ENCODE peak calls at places on chromosome X, in eight cellular contexts. One of them, this sample, is unnamed.

GRCh38 chrX:154008521-154008920 is 11.2 kb downstream of the IRAK1 start:
- DNase-seq in tibial nerve: no peak
- DNase-seq in K562: no peak
- DNase-seq in A549: no peak
- DNase-seq in gastrocnemius medialis: no peak
- DNase-seq in prostate gland: no peak
- DNase-seq in body of pancreas: no peak
- DNase-seq in testis: no peak
- DNase-seq in this sample: no peak

GRCh38 chrX:17923546-17923945 is 62.4 kb upstream of the RAI2 start:
- DNase-seq in testis: no peak
- DNase-seq in gastrocnemius medialis: no peak
- DNase-seq in A549: no peak
- DNase-seq in K562: peak
- DNase-seq in body of pancreas: no peak
- DNase-seq in prostate gland: no peak
- DNase-seq in tibial nerve: no peak
- DNase-seq in this sample: no peak

GRCh38 chrX:51148848-51149247 is 183.8 kb upstream of the NUDT10 start:
- DNase-seq in body of pancreas: no peak
- DNase-seq in A549: no peak
- DNase-seq in tibial nerve: no peak
- DNase-seq in K562: no peak
- DNase-seq in prostate gland: peak
- DNase-seq in testis: peak
- DNase-seq in gastrocnemius medialis: no peak
- DNase-seq in this sample: no peak

GRCh38 chrX:22300130-22300529 is 27.4 kb downstream of the CBLL2 start:
- DNase-seq in A549: no peak
- DNase-seq in gastrocnemius medialis: peak
- DNase-seq in K562: no peak
- DNase-seq in body of pancreas: peak
- DNase-seq in testis: peak
- DNase-seq in prostate gland: peak
- DNase-seq in tibial nerve: no peak
- DNase-seq in this sample: peak

GRCh38 chrX:79259073-79259689 is 108.0 kb downstream of the ITM2A start:
- DNase-seq in testis: no peak
- DNase-seq in K562: no peak
- DNase-seq in body of pancreas: no peak
- DNase-seq in A549: no peak
- DNase-seq in tibial nerve: no peak
- DNase-seq in prostate gland: no peak
- DNase-seq in gastrocnemius medialis: no peak
- DNase-seq in this sample: no peak

GRCh38 chrX:105488731-105489130 is 268.2 kb upstream of the TEX13A start:
- DNase-seq in gastrocnemius medialis: no peak
- DNase-seq in prostate gland: no peak
- DNase-seq in testis: no peak
- DNase-seq in tibial nerve: no peak
- DNase-seq in K562: no peak
- DNase-seq in body of pancreas: no peak
- DNase-seq in A549: no peak
- DNase-seq in this sample: no peak

GRCh38 chrX:107076158-107076557 is 42.5 kb downstream of the RBM41 start:
- DNase-seq in A549: no peak
- DNase-seq in K562: no peak
- DNase-seq in gastrocnemius medialis: no peak
- DNase-seq in body of pancreas: no peak
- DNase-seq in tibial nerve: no peak
- DNase-seq in prostate gland: no peak
- DNase-seq in testis: no peak
- DNase-seq in this sample: no peak

GRCh38 chrX:119696251-119696890 is 3.4 kb upstream of the SEPTIN6 start:
- DNase-seq in A549: no peak
- DNase-seq in body of pancreas: no peak
- DNase-seq in tibial nerve: no peak
- DNase-seq in K562: no peak
- DNase-seq in gastrocnemius medialis: no peak
- DNase-seq in testis: no peak
- DNase-seq in prostate gland: no peak
- DNase-seq in this sample: no peak

GRCh38 chrX:119685225-119686066 is 7.5 kb downstream of the SEPTIN6 start:
- DNase-seq in A549: no peak
- DNase-seq in body of pancreas: no peak
- DNase-seq in tibial nerve: no peak
- DNase-seq in testis: no peak
- DNase-seq in gastrocnemius medialis: no peak
- DNase-seq in K562: peak
- DNase-seq in prostate gland: no peak
- DNase-seq in this sample: no peak

GRCh38 chrX:122941801-122942200 is 242.3 kb upstream of the GRIA3 start:
- DNase-seq in body of pancreas: no peak
- DNase-seq in A549: no peak
- DNase-seq in prostate gland: no peak
- DNase-seq in K562: no peak
- DNase-seq in gastrocnemius medialis: no peak
- DNase-seq in tibial nerve: no peak
- DNase-seq in testis: no peak
- DNase-seq in this sample: no peak

GRCh38 chrX:75673468-75673867 is 111.6 kb downstream of the MAGEE2 start:
- DNase-seq in body of pancreas: no peak
- DNase-seq in prostate gland: no peak
- DNase-seq in tibial nerve: no peak
- DNase-seq in K562: no peak
- DNase-seq in A549: no peak
- DNase-seq in gastrocnemius medialis: no peak
- DNase-seq in testis: no peak
- DNase-seq in this sample: no peak

GRCh38 chrX:110167952-110168451 is 149.9 kb downstream of the AMMECR1 start:
- DNase-seq in body of pancreas: peak
- DNase-seq in K562: peak
- DNase-seq in gastrocnemius medialis: no peak
- DNase-seq in prostate gland: no peak
- DNase-seq in testis: peak
- DNase-seq in A549: peak
- DNase-seq in tibial nerve: no peak
- DNase-seq in this sample: no peak

GRCh38 chrX:34332336-34332735 is 200.2 kb upstream of the FAM47A start:
- DNase-seq in body of pancreas: no peak
- DNase-seq in A549: no peak
- DNase-seq in testis: no peak
- DNase-seq in K562: no peak
- DNase-seq in tibial nerve: no peak
- DNase-seq in prostate gland: no peak
- DNase-seq in gastrocnemius medialis: no peak
- DNase-seq in this sample: no peak

GRCh38 chrX:78989349-78989748 is 44.2 kb downstream of the P2RY10 start:
- DNase-seq in body of pancreas: no peak
- DNase-seq in prostate gland: no peak
- DNase-seq in K562: no peak
- DNase-seq in testis: no peak
- DNase-seq in tibial nerve: no peak
- DNase-seq in A549: no peak
- DNase-seq in gastrocnemius medialis: no peak
- DNase-seq in this sample: no peak

GRCh38 chrX:21479695-21480280 is 105.6 kb downstream of the CNKSR2 start:
- DNase-seq in K562: no peak
- DNase-seq in body of pancreas: no peak
- DNase-seq in prostate gland: no peak
- DNase-seq in gastrocnemius medialis: no peak
- DNase-seq in A549: peak
- DNase-seq in testis: no peak
- DNase-seq in tibial nerve: no peak
- DNase-seq in this sample: no peak

GRCh38 chrX:50747471-50747900 is 66.5 kb downstream of the SHROOM4 start:
- DNase-seq in gastrocnemius medialis: no peak
- DNase-seq in K562: peak
- DNase-seq in prostate gland: no peak
- DNase-seq in tibial nerve: no peak
- DNase-seq in testis: no peak
- DNase-seq in body of pancreas: no peak
- DNase-seq in A549: peak
- DNase-seq in this sample: no peak

GRCh38 chrX:16320765-16321355 is 153.6 kb downstream of the MAGEB17 start:
- DNase-seq in testis: no peak
- DNase-seq in tibial nerve: no peak
- DNase-seq in A549: no peak
- DNase-seq in gastrocnemius medialis: no peak
- DNase-seq in K562: no peak
- DNase-seq in body of pancreas: no peak
- DNase-seq in prostate gland: no peak
- DNase-seq in this sample: no peak

GRCh38 chrX:17078031-17078730 is 131.7 kb downstream of the REPS2 start:
- DNase-seq in tibial nerve: no peak
- DNase-seq in prostate gland: peak
- DNase-seq in body of pancreas: no peak
- DNase-seq in gastrocnemius medialis: no peak
- DNase-seq in A549: no peak
- DNase-seq in K562: no peak
- DNase-seq in testis: no peak
- DNase-seq in this sample: no peak

GRCh38 chrX:153970398-153971123 is 1.1 kb downstream of the HCFC1 start:
- DNase-seq in body of pancreas: no peak
- DNase-seq in A549: no peak
- DNase-seq in gastrocnemius medialis: no peak
- DNase-seq in tibial nerve: no peak
- DNase-seq in testis: peak
- DNase-seq in K562: peak
- DNase-seq in prostate gland: no peak
- DNase-seq in this sample: peak

GRCh38 chrX:152306331-152306730 is 144.8 kb downstream of the GABRA3 start:
- DNase-seq in body of pancreas: no peak
- DNase-seq in prostate gland: no peak
- DNase-seq in gastrocnemius medialis: no peak
- DNase-seq in testis: no peak
- DNase-seq in tibial nerve: no peak
- DNase-seq in A549: no peak
- DNase-seq in K562: no peak
- DNase-seq in this sample: no peak

GRCh38 chrX:34058005-34058404 is 74.1 kb downstream of the FAM47A start:
- DNase-seq in body of pancreas: no peak
- DNase-seq in prostate gland: no peak
- DNase-seq in tibial nerve: no peak
- DNase-seq in testis: no peak
- DNase-seq in A549: no peak
- DNase-seq in K562: no peak
- DNase-seq in gastrocnemius medialis: no peak
- DNase-seq in this sample: no peak

GRCh38 chrX:128619490-128619889 is 567.3 kb upstream of the ACTRT1 start:
- DNase-seq in testis: no peak
- DNase-seq in body of pancreas: no peak
- DNase-seq in K562: no peak
- DNase-seq in gastrocnemius medialis: no peak
- DNase-seq in A549: no peak
- DNase-seq in prostate gland: no peak
- DNase-seq in tibial nerve: no peak
- DNase-seq in this sample: no peak

GRCh38 chrX:15471016-15471415 is 22.1 kb downstream of the PIR start:
- DNase-seq in tibial nerve: peak
- DNase-seq in prostate gland: peak
- DNase-seq in K562: peak
- DNase-seq in A549: peak
- DNase-seq in testis: peak
- DNase-seq in body of pancreas: peak
- DNase-seq in gastrocnemius medialis: peak
- DNase-seq in this sample: peak

GRCh38 chrX:47836164-47837072 is at the start of gene ZNF81:
- DNase-seq in K562: peak
- DNase-seq in testis: peak
- DNase-seq in gastrocnemius medialis: peak
- DNase-seq in body of pancreas: peak
- DNase-seq in prostate gland: peak
- DNase-seq in A549: peak
- DNase-seq in tibial nerve: peak
- DNase-seq in this sample: peak
- TF ChIP-seq POLR2A in K562: peak
- TF ChIP-seq POLR2A in testis: no peak
- TF ChIP-seq POLR2A in gastrocnemius medialis: peak
- TF ChIP-seq POLR2A in body of pancreas: peak
- TF ChIP-seq POLR2A in prostate gland: peak
- TF ChIP-seq POLR2A in A549: peak
- TF ChIP-seq POLR2A in tibial nerve: peak
- TF ChIP-seq POLR2A in this sample: peak

GRCh38 chrX:10156199-10157031 is at the start of gene CLCN4:
- DNase-seq in A549: peak
- DNase-seq in K562: no peak
- DNase-seq in prostate gland: peak
- DNase-seq in body of pancreas: peak
- DNase-seq in tibial nerve: no peak
- DNase-seq in testis: peak
- DNase-seq in gastrocnemius medialis: peak
- DNase-seq in this sample: no peak
- H3K4me3 ChIP-seq in A549: peak
- H3K4me3 ChIP-seq in K562: no peak
- H3K4me3 ChIP-seq in prostate gland: no peak
- H3K4me3 ChIP-seq in body of pancreas: no peak
- H3K4me3 ChIP-seq in tibial nerve: peak
- H3K4me3 ChIP-seq in testis: no peak
- H3K4me3 ChIP-seq in gastrocnemius medialis: peak
- H3K4me3 ChIP-seq in this sample: no peak

GRCh38 chrX:2330910-2331309 is 169.9 kb downstream of the DHRSX start:
- DNase-seq in gastrocnemius medialis: no peak
- DNase-seq in A549: no peak
- DNase-seq in prostate gland: no peak
- DNase-seq in tibial nerve: no peak
- DNase-seq in K562: no peak
- DNase-seq in testis: no peak
- DNase-seq in body of pancreas: no peak
- DNase-seq in this sample: no peak
- TF ChIP-seq POLR2A in gastrocnemius medialis: no peak
- TF ChIP-seq POLR2A in A549: no peak
- TF ChIP-seq POLR2A in prostate gland: no peak
- TF ChIP-seq POLR2A in tibial nerve: no peak
- TF ChIP-seq POLR2A in K562: no peak
- TF ChIP-seq POLR2A in testis: no peak
- TF ChIP-seq POLR2A in body of pancreas: no peak
- TF ChIP-seq POLR2A in this sample: no peak

GRCh38 chrX:102154218-102154860 is 1.4 kb downstream of the BEX5 start:
- DNase-seq in A549: no peak
- DNase-seq in K562: no peak
- DNase-seq in prostate gland: peak
- DNase-seq in tibial nerve: no peak
- DNase-seq in body of pancreas: no peak
- DNase-seq in gastrocnemius medialis: no peak
- DNase-seq in testis: peak
- DNase-seq in this sample: no peak

GRCh38 chrX:102154900-102155805 is 624 bp downstream of the BEX5 start:
- DNase-seq in A549: no peak
- DNase-seq in prostate gland: peak
- DNase-seq in gastrocnemius medialis: no peak
- DNase-seq in K562: no peak
- DNase-seq in tibial nerve: no peak
- DNase-seq in testis: peak
- DNase-seq in body of pancreas: peak
- DNase-seq in this sample: peak

DNA sequence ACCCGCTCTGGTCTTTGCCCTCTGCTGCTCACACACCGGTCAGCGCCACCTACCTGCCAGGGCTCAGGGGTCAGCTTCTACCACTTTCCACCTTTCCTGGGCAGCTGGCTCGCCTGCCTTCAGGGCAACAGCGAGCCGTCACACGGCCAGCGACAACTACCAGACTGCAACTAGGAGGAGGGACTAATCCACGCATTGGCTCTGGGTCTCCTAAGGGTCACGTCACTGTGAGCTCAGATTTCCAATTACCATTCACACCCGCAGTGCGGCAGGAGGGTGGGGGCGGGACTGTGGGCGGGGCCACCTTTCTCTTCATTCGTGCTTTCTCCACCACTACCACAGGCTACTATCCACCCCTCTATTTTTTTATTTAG is at the start of gene BEX5:
- DNase-seq in gastrocnemius medialis: peak
- DNase-seq in prostate gland: peak
- DNase-seq in tibial nerve: no peak
- DNase-seq in body of pancreas: peak
- DNase-seq in A549: no peak
- DNase-seq in testis: peak
- DNase-seq in K562: peak
- DNase-seq in this sample: peak
- H3K4me3 ChIP-seq in gastrocnemius medialis: peak
- H3K4me3 ChIP-seq in prostate gland: peak
- H3K4me3 ChIP-seq in tibial nerve: peak
- H3K4me3 ChIP-seq in body of pancreas: peak
- H3K4me3 ChIP-seq in A549: no peak
- H3K4me3 ChIP-seq in testis: peak
- H3K4me3 ChIP-seq in K562: peak
- H3K4me3 ChIP-seq in this sample: peak

This sample was measured in uterus.